ENCODE peak calls at places on chromosomes 2 and 18, in six cellular contexts. M is left ventricle myocardium inferior, T is dorsolateral prefrontal cortex, K is heart left ventricle, X is IMR-90, L is endodermal cell. U is an unnamed sample.
A peak's percentile ranks its signal among the peaks of the same experiment; 100 is the strongest.

GRCh38 chr18:6728809-6729246 is 688 bp upstream of the ARHGAP28 start:
- DNase-seq in M (no peak), T (no peak), K (no peak), X (no peak), L (no peak), U (no peak)

GRCh38 chr2:98172951-98173350 is 86.0 kb downstream of the VWA3B start:
- DNase-seq in M (no peak), T (peak; percentile 40), K (no peak), X (no peak), L (no peak), U (no peak)

GRCh38 chr2:215851091-215851490 is 162.3 kb downstream of the MREG start:
- DNase-seq in M (no peak), T (no peak), K (no peak), X (peak; percentile 69), L (no peak), U (no peak)

GRCh38 chr2:9832586-9832985 is 10.7 kb upstream of the TAF1B start:
- DNase-seq in M (no peak), T (no peak), K (no peak), X (peak; percentile 63), L (no peak), U (no peak)

GRCh38 chr18:63470751-63471150 is 6.0 kb upstream of the SERPINB5 start:
- DNase-seq in M (no peak), T (no peak), K (no peak), X (no peak), L (no peak), U (no peak)

GRCh38 chr2:173720310-173720709 is 244.9 kb downstream of the SP3 start:
- DNase-seq in M (no peak), T (no peak), K (no peak), X (peak; percentile 60), L (no peak), U (no peak)

GRCh38 chr2:73085691-73086090 is 14.2 kb upstream of the SFXN5 start:
- DNase-seq in M (peak; percentile 84), T (peak; percentile 93), K (peak; percentile 86), X (peak; percentile 63), L (peak; percentile 96), U (peak; percentile 90)

GRCh38 chr2:149931486-149931885 is 343.9 kb upstream of the MMADHC start:
- DNase-seq in M (no peak), T (no peak), K (no peak), X (no peak), L (peak; percentile 63), U (no peak)

GRCh38 chr2:47984041-47984440 is 77.7 kb upstream of the FBXO11 start:
- DNase-seq in M (no peak), T (no peak), K (no peak), X (no peak), L (no peak), U (no peak)

GRCh38 chr18:9428301-9428706 is 47.0 kb upstream of the RALBP1 start:
- DNase-seq in M (no peak), T (no peak), K (no peak), X (no peak), L (no peak), U (peak; percentile 79)

GRCh38 chr2:5123597-5124196 is 568.5 kb upstream of the SOX11 start:
- DNase-seq in M (no peak), T (no peak), K (no peak), X (no peak), L (no peak), U (no peak)

GRCh38 chr2:196077821-196078220 is 9.2 kb upstream of the DNAH7 start:
- DNase-seq in M (no peak), T (no peak), K (no peak), X (peak; percentile 49), L (no peak), U (no peak)

GRCh38 chr18:58721586-58722160 is 50.4 kb downstream of the MALT1 start:
- DNase-seq in M (peak; percentile 66), T (no peak), K (peak; percentile 79), X (peak; percentile 28), L (no peak), U (no peak)

GRCh38 chr18:44453505-44453904 is 227.2 kb upstream of the SETBP1 start:
- DNase-seq in M (no peak), T (no peak), K (no peak), X (no peak), L (no peak), U (no peak)

GRCh38 chr18:63119647-63120046 is 199.9 kb downstream of the BCL2 start:
- DNase-seq in M (no peak), T (peak; percentile 56), K (peak; percentile 37), X (peak; percentile 8), L (peak; percentile 74), U (no peak)

GRCh38 chr2:215590353-215590752 is 154.5 kb upstream of the FN1 start:
- DNase-seq in M (no peak), T (no peak), K (no peak), X (peak; percentile 55), L (no peak), U (no peak)

GRCh38 chr18:74040459-74041332 is 106.9 kb downstream of the FBXO15 start:
- DNase-seq in M (no peak), T (no peak), K (no peak), X (peak; percentile 11), L (peak; percentile 92), U (no peak)

GRCh38 chr2:30288576-30288975 is 57.2 kb downstream of the LBH start:
- DNase-seq in M (no peak), T (no peak), K (no peak), X (no peak), L (no peak), U (no peak)
- TF ChIP-seq CTCF in M (no peak), T (no peak), K (no peak), X (no peak), L (no peak), U (no peak)

GRCh38 chr2:181008418-181008817 is 28.0 kb downstream of the UBE2E3 start:
- DNase-seq in M (no peak), T (no peak), K (no peak), X (peak; percentile 46), L (no peak), U (no peak)
- TF ChIP-seq CTCF in M (no peak), T (no peak), K (no peak), X (no peak), L (no peak), U (no peak)

GRCh38 chr2:53018830-53019425 is 748.7 kb upstream of the CHAC2 start:
- DNase-seq in M (no peak), T (no peak), K (no peak), X (peak; percentile 34), L (no peak), U (no peak)
- TF ChIP-seq CTCF in M (peak; percentile 3), T (no peak), K (no peak), X (peak; percentile 30), L (peak; percentile 75), U (peak; percentile 42)

GRCh38 chr2:21123473-21124393 is at the start of gene TDRD15:
- DNase-seq in M (no peak), T (no peak), K (no peak), X (no peak), L (no peak), U (peak; percentile 82)

GRCh38 chr2:21117688-21118087 is 6.1 kb upstream of the TDRD15 start:
- DNase-seq in M (no peak), T (no peak), K (no peak), X (no peak), L (no peak), U (no peak)

DNA sequence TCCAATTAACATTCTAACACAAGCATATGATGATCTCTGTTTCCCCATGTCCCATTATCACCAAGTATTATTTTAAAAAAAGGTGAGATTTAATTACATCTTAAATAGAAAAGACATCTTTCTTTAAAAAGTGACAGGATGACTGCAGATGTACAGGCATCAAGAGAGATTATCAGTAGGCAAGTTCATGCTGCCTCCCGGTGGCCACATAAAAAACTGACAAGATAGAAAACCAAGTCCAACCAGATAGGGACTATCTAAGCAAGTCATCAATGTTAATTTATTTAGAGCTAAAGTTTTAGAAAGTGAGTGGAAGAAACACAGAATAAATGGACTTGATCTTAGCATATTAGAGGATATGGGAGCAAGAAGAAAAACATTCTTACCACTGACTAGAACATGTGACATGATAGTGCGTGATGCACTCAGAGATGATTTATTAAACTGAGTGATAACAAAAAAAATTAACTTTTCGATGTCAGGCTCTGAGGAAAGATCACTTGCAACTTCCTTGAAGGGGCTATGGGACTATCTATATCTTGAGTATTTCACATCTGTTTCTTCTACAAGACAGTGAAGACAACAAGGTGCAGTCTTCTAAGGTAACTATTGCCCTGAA is 5.4 kb upstream of the TDRD15 start:
- DNase-seq in M (no peak), T (peak; percentile 47), K (no peak), X (peak; percentile 14), L (peak; percentile 77), U (no peak)
- TF ChIP-seq CTCF in M (peak; percentile 68), T (peak; percentile 53), K (peak; percentile 41), X (peak; percentile 34), L (peak; percentile 85), U (peak; percentile 68)

GRCh38 chr18:3447895-3448844 is 1.8 kb upstream of the TGIF1 start:
- DNase-seq in M (peak; percentile 95), T (peak; percentile 84), K (peak; percentile 96), X (peak; percentile 96), L (peak; percentile 98), U (peak; percentile 98)
- TF ChIP-seq CTCF in M (peak; percentile 9), T (no peak), K (no peak), X (peak; percentile 24), L (no peak), U (no peak)

U was measured in osteocyte.